ENCODE peak calls at places on chromosomes 11 and 22, in four cellular contexts. O, A, T and G are unnamed samples.

GRCh38 chr11:1002091-1002984 is 34.2 kb downstream of the MUC6 start:
- ATAC-seq in O (peak; percentile 12), A (no peak), T (no peak), G (no peak)

GRCh38 chr11:12701815-12702214 is 27.6 kb downstream of the TEAD1 start:
- ATAC-seq in O (peak; percentile 56), A (no peak), T (no peak), G (no peak)

GRCh38 chr22:45228401-45228754 is 12.3 kb downstream of the KIAA0930 start:
- ATAC-seq in O (no peak), A (no peak), T (peak; percentile 37), G (no peak)

GRCh38 chr11:1839924-1840779 is 1.4 kb downstream of the TNNI2 start:
- ATAC-seq in O (no peak), A (peak; percentile 2), T (peak; percentile 48), G (no peak)

GRCh38 chr11:112308651-112309050 is 48.0 kb upstream of the PLET1 start:
- ATAC-seq in O (no peak), A (no peak), T (no peak), G (no peak)

GRCh38 chr22:40463727-40464126 is 93.3 kb downstream of the SGSM3 start:
- ATAC-seq in O (no peak), A (peak; percentile 60), T (peak; percentile 9), G (peak; percentile 80)

GRCh38 chr11:27656806-27657483 is 43.3 kb downstream of the BDNF start:
- ATAC-seq in O (no peak), A (no peak), T (peak; percentile 78), G (no peak)

GRCh38 chr11:10456519-10456918 is 1.5 kb downstream of the AMPD3 start:
- ATAC-seq in O (no peak), A (no peak), T (no peak), G (no peak)

GRCh38 chr11:5694642-5695041 is 5.1 kb downstream of the TRIM22 start:
- ATAC-seq in O (no peak), A (peak; percentile 51), T (no peak), G (peak; percentile 11)

GRCh38 chr11:3969613-3970012 is 114.1 kb downstream of the STIM1 start:
- ATAC-seq in O (no peak), A (peak; percentile 92), T (no peak), G (peak; percentile 60)

GRCh38 chr22:25742918-25743708 is 1.1 kb downstream of the MYO18B start:
- ATAC-seq in O (no peak), A (no peak), T (no peak), G (no peak)

GRCh38 chr22:42688914-42689275 is 31.8 kb downstream of the A4GALT start:
- ATAC-seq in O (no peak), A (no peak), T (peak; percentile 2), G (no peak)

GRCh38 chr22:38802671-38803121 is 8.8 kb upstream of the DNAL4 start:
- ATAC-seq in O (peak; percentile 77), A (no peak), T (peak; percentile 79), G (no peak)

GRCh38 chr11:108733479-108734116 is 68.7 kb downstream of the DDX10 start:
- ATAC-seq in O (no peak), A (peak; percentile 99), T (peak; percentile 44), G (peak; percentile 99)

GRCh38 chr22:36022162-36022561 is 6.5 kb downstream of the RBFOX2 start:
- ATAC-seq in O (no peak), A (no peak), T (no peak), G (no peak)

GRCh38 chr11:69234740-69235710 is 58.9 kb upstream of the MYEOV start:
- ATAC-seq in O (no peak), A (no peak), T (no peak), G (no peak)

GRCh38 chr11:17890333-17890732 is 122.5 kb downstream of the SERGEF start:
- ATAC-seq in O (peak; percentile 41), A (no peak), T (no peak), G (no peak)

GRCh38 chr11:58796333-58797049 is 48.0 kb downstream of the GLYATL2 start:
- ATAC-seq in O (no peak), A (no peak), T (peak; percentile 27), G (no peak)

GRCh38 chr11:108551653-108552462 is 41.7 kb downstream of the EXPH5 start:
- ATAC-seq in O (no peak), A (no peak), T (peak; percentile 60), G (no peak)